ENCODE peak calls at places on chromosomes 6 and 20, in ten cellular contexts. F is adipocyte, U is ovary, R is psoas muscle, S is left ventricle myocardium inferior, Z is GM12878, C is brain microvascular endothelial cell, V is HepG2, M is adrenal gland, K is heart right ventricle. N is an unnamed sample.

GRCh38 chr20:2521369-2522305 is 12.9 kb upstream of the ZNF343 start:
- DNase-seq in F (peak; percentile 72), V (peak; percentile 45), C (peak; percentile 27), K (peak; percentile 24), U (peak; percentile 45), S (no peak), M (peak; percentile 36), R (no peak), Z (no peak), N (no peak)

GRCh38 chr20:53883098-53883762 is 187.2 kb downstream of the BCAS1 start:
- DNase-seq in V (no peak), U (no peak), F (no peak), R (no peak), S (no peak), Z (no peak), C (peak; percentile 83), M (no peak), K (no peak), N (no peak)

GRCh38 chr6:170402318-170403040 is 95.9 kb downstream of the FAM120B start:
- DNase-seq in R (no peak), F (no peak), S (no peak), U (no peak), M (no peak), Z (no peak), C (no peak), V (no peak), K (no peak), N (no peak)

GRCh38 chr6:24554474-24554873 is 59.7 kb downstream of the ALDH5A1 start:
- DNase-seq in Z (no peak), V (no peak), K (no peak), S (no peak), U (no peak), C (no peak), M (no peak), F (no peak), R (no peak), N (peak; percentile 20)

GRCh38 chr6:142361765-142362540 is 60.1 kb downstream of the ADGRG6 start:
- DNase-seq in K (no peak), C (peak; percentile 58), M (no peak), F (peak; percentile 93), V (peak; percentile 94), Z (no peak), R (no peak), U (no peak), S (no peak), N (no peak)

GRCh38 chr6:112298816-112299281 is 44.5 kb upstream of the LAMA4 start:
- DNase-seq in U (no peak), V (no peak), S (no peak), M (no peak), F (peak; percentile 84), C (peak; percentile 91), Z (no peak), K (no peak), R (no peak), N (no peak)

GRCh38 chr6:15909290-15910070 is 219.4 kb upstream of the MYLIP start:
- DNase-seq in K (no peak), Z (no peak), M (no peak), U (no peak), V (no peak), S (no peak), C (no peak), F (no peak), R (no peak), N (no peak)

GRCh38 chr6:166341915-166342292 is 441 bp downstream of the SFT2D1 start:
- DNase-seq in F (peak; percentile 46), S (no peak), V (no peak), Z (no peak), M (peak; percentile 25), C (no peak), R (no peak), U (peak; percentile 29), K (no peak), N (no peak)

GRCh38 chr20:40758790-40759189 is 69.8 kb upstream of the MAFB start:
- DNase-seq in R (no peak), Z (no peak), V (no peak), F (no peak), S (no peak), M (no peak), C (no peak), U (no peak), K (no peak), N (no peak)

DNA sequence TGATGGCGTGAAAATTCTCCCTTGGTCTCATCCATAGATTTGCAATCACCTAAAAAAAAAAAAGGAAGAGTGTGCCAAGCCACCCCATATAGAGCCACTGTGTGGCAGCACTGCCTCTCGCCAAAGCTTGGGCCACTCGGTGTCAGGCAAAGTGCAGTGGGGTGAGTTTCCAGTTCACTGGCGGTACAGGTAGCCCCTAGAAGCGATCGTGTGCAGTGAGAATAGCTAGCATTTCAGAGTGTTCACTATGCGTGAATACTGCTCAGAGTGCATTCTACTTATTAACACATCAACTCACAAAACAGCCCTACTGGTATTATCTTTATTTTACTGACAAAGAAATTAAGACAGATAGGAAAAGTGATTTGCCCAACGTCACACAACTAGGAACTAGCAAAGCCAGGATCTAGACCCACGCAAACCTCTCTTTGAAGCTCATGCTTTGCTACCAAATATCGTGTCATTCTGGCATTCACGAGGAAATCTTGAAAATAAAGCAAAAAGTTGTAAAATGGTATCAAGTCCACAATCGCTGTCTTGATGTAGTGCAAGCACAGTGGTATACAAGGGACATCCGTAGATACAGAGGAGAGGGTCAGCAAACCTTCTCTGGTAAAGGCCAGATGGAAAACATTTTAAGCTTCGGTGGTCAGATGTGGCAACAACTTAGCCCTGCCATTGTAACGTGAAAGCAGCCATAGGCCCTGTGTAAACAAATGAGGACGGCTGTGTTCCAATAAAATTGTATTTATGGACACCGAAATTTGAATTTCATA is 10.4 kb upstream of the GCNT2 start:
- DNase-seq in C (peak; percentile 18), S (peak; percentile 57), F (peak; percentile 61), R (peak; percentile 70), V (peak; percentile 76), K (peak; percentile 59), M (peak; percentile 43), U (no peak), Z (no peak), N (no peak)
- H3K4me3 ChIP-seq in C (no peak overlapping the region), S (peak overlapping the region; percentile 29), F (no peak overlapping the region), R (peak overlapping the region; percentile 19), V (peak overlapping the region; percentile 29), K (no peak overlapping the region), M (no peak overlapping the region), U (no peak overlapping the region), Z (no peak overlapping the region), N (no peak overlapping the region)

DNA sequence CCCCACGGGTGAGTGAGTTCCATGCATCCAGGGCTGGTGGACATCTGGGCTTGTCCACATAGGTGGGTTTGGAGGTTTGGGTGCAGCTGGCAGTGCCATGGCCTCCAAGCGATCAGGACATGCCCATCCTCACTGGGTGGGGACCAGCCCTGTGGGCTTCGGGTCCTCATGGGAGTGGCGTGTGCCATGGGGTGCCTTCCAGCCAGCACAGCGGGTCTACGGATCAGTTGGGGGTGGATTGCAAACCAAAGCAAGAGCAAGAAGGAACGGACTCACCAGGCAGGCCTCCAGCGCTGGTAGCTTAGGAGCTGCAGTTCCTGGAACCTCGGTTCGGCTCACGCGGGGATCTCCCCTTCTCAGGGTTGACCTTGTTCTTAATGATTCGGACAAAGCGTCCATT is 364.3 kb downstream of the TAF4 start:
- DNase-seq in C (no peak), M (no peak), S (no peak), R (no peak), Z (no peak), F (no peak), U (no peak), V (no peak), K (no peak), N (no peak)
- H3K27me3 ChIP-seq in C (no peaks in the 10 kb centered on the region), M (no peaks in the 10 kb centered on the region), S (peaks cover 32% of the 10 kb centered on the region), R (peaks cover 4% of the 10 kb centered on the region), Z (no peaks in the 10 kb centered on the region), F (peaks cover 8% of the 10 kb centered on the region), U (no peaks in the 10 kb centered on the region), V (peaks cover 97% of the 10 kb centered on the region), K (peaks cover 4% of the 10 kb centered on the region), N (no peaks in the 10 kb centered on the region)

DNA sequence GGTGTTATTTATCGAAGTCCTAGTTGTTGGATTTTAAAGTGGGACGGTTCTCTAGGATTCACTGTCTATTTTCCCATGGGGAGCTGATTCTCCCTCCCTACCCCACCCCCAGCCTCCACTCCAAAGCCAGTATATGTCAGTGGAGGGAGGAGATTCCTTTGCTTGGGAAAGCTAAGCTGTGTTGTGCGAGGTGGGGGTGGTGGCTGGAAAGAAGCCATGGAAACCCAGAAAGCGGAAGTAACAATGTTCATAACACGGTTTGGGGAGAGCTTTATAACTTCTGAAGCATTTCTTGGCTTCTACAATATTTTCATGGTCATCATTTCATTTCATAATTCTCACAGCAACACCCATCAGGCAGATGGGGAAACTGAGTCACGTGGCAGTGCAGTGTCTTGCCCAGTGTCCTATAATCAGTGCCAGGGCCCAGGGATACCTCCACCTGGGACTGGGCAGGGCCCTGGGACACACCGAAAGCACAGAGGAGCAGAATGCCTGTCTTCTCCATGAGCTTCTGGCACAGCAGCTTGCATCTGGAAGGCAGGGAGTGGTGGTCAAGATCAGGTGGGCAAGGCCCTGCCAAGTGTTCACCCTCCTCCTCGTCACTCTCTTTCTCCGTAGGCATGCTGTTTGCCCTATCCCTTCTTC is 4.5 kb downstream of the SUN5 start:
- DNase-seq in V (peak; percentile 58), R (no peak), U (no peak), M (no peak), S (no peak), K (no peak), C (no peak), F (no peak), Z (no peak), N (no peak)
- H3K4me3 ChIP-seq in V (no peak overlapping the region), R (no peak overlapping the region), U (no peak overlapping the region), M (no peak overlapping the region), S (no peak overlapping the region), K (no peak overlapping the region), C (no peak overlapping the region), F (no peak overlapping the region), Z (no peak overlapping the region), N (no peak overlapping the region)

GRCh38 chr6:137495652-137496391 is 1.6 kb upstream of the OLIG3 start:
- DNase-seq in F (no peak), R (no peak), V (no peak), M (no peak), S (no peak), K (no peak), U (no peak), C (no peak), Z (no peak), N (no peak)

GRCh38 chr6:137494967-137495595 is 887 bp upstream of the OLIG3 start:
- DNase-seq in U (no peak), M (no peak), K (no peak), C (no peak), R (no peak), V (no peak), F (no peak), S (no peak), Z (no peak), N (no peak)

GRCh38 chr6:137497722-137498463 is 3.7 kb upstream of the OLIG3 start:
- DNase-seq in Z (no peak), R (no peak), K (no peak), M (no peak), S (no peak), U (no peak), C (no peak), F (no peak), V (no peak), N (no peak)

GRCh38 chr6:137496909-137497721 is 2.9 kb upstream of the OLIG3 start:
- DNase-seq in V (no peak), M (no peak), R (no peak), Z (no peak), K (no peak), C (no peak), U (no peak), F (no peak), S (no peak), N (no peak)

DNA sequence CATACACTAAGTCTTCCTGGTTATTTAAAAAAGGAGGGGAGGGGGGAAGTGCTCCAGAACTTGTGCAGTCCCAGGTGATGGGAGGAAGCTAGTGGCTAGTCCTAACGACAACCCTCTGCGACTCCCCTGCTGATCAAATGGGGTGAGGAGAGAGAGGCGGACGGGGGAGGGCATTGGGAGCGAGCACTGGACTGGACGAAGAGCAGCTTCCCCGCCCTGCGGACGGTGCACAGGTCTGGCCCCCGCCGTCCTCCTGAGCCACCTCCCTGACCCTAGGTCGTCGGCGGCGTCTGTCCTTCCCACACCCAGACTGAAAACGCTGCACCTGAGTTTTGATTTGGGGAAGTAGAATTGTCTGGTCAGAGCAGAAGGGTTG is 2.2 kb upstream of the OLIG3 start:
- DNase-seq in M (no peak), R (no peak), U (no peak), Z (no peak), S (no peak), C (no peak), K (no peak), F (no peak), V (no peak), N (no peak)
- H3K27me3 ChIP-seq in M (peaks cover 99% of the 10 kb centered on the region), R (peaks cover 99% of the 10 kb centered on the region), U (peaks cover 12% of the 10 kb centered on the region), Z (peaks cover 46% of the 10 kb centered on the region), S (peaks cover 100% of the 10 kb centered on the region), C (peaks cover 89% of the 10 kb centered on the region), K (peaks cover 100% of the 10 kb centered on the region), F (peaks cover 97% of the 10 kb centered on the region), V (peaks cover 75% of the 10 kb centered on the region), N (peaks cover 8% of the 10 kb centered on the region)